ENCODE peak calls at places on chromosomes 16 and 17, in eight cellular contexts. U is AG10803, M is lung, G is AG09309, K is lower leg skin, Z is upper lobe of right lung, R is body of pancreas, A is HL-60. Y is an unnamed sample.

GRCh38 chr17:49630113-49630900 is 47.6 kb downstream of the SPOP start:
- DNase-seq in R (no peak), A (no peak), K (no peak), Z (no peak), U (no peak), G (no peak), M (no peak), Y (no peak)

GRCh38 chr17:4788807-4789700 is at the start of gene GLTPD2:
- DNase-seq in R (peak; percentile 19), M (no peak), Z (no peak), K (no peak), U (no peak), G (no peak), A (no peak), Y (no peak)

GRCh38 chr17:41594363-41594915 is 7.7 kb upstream of the KRT14 start:
- DNase-seq in A (no peak), R (no peak), K (no peak), M (no peak), G (no peak), U (no peak), Z (no peak), Y (no peak)

GRCh38 chr17:67546578-67547527 is 169.8 kb downstream of the PITPNC1 start:
- DNase-seq in M (peak; percentile 51), G (peak; percentile 7), K (no peak), A (no peak), R (peak; percentile 63), Z (peak; percentile 71), U (no peak), Y (no peak)

GRCh38 chr17:82213251-82214011 is 789 bp upstream of the CCDC57 start:
- DNase-seq in K (no peak), M (no peak), U (peak; percentile 82), A (no peak), R (no peak), Z (peak; percentile 86), G (no peak), Y (peak; percentile 61)

GRCh38 chr16:24070851-24071250 is 185.3 kb upstream of the CACNG3 start:
- DNase-seq in A (peak; percentile 34), K (no peak), Z (no peak), M (no peak), U (peak; percentile 3), G (no peak), R (peak; percentile 23), Y (no peak)

GRCh38 chr16:1011316-1012082 is 29.9 kb downstream of the SOX8 start:
- DNase-seq in M (no peak), U (no peak), G (no peak), R (no peak), Z (no peak), K (no peak), A (no peak), Y (no peak)

GRCh38 chr17:15264542-15264941 is 584 bp downstream of the PMP22 start:
- DNase-seq in R (peak; percentile 89), G (no peak), A (no peak), K (peak; percentile 41), M (no peak), Z (peak; percentile 79), U (no peak), Y (no peak)

GRCh38 chr16:47311738-47312505 is 148.9 kb downstream of the ITFG1 start:
- DNase-seq in A (no peak), G (no peak), K (no peak), U (peak; percentile 3), Z (no peak), R (no peak), M (no peak), Y (no peak)

GRCh38 chr17:71821512-71821911 is 299.3 kb upstream of the SOX9 start:
- DNase-seq in R (no peak), U (no peak), G (no peak), K (no peak), Z (no peak), M (no peak), A (no peak), Y (no peak)

GRCh38 chr16:67277999-67278772 is 1.1 kb upstream of the PLEKHG4 start:
- DNase-seq in R (no peak), A (no peak), Z (no peak), K (no peak), M (no peak), U (peak; percentile 84), G (peak; percentile 49), Y (no peak)

GRCh38 chr16:79628501-79628975 is 28.0 kb upstream of the MAF start:
- DNase-seq in R (no peak), G (no peak), K (no peak), Z (no peak), A (no peak), U (no peak), M (no peak), Y (peak; percentile 24)

GRCh38 chr17:45775576-45776011 is 8.5 kb upstream of the CRHR1 start:
- DNase-seq in G (no peak), K (no peak), M (peak; percentile 63), U (peak; percentile 12), Z (no peak), R (peak; percentile 93), A (no peak), Y (no peak)

GRCh38 chr17:82334622-82335394 is 1.2 kb upstream of the SECTM1 start:
- DNase-seq in A (no peak), Z (peak; percentile 69), G (no peak), U (no peak), K (no peak), R (no peak), M (no peak), Y (no peak)

GRCh38 chr17:74437702-74438101 is 5.8 kb downstream of the GPRC5C start:
- DNase-seq in A (no peak), R (no peak), G (no peak), Z (no peak), K (no peak), M (no peak), U (no peak), Y (no peak)

GRCh38 chr16:47110939-47111338 is 32.8 kb downstream of the NETO2 start:
- DNase-seq in A (no peak), K (no peak), G (no peak), R (no peak), M (no peak), Z (no peak), U (no peak), Y (no peak)

GRCh38 chr17:76707985-76708807 is 2.6 kb downstream of the MXRA7 start:
- DNase-seq in M (no peak), K (no peak), A (no peak), R (no peak), U (no peak), G (no peak), Z (no peak), Y (no peak)

GRCh38 chr17:76791053-76791980 is 53.4 kb downstream of the MFSD11 start:
- DNase-seq in R (peak; percentile 29), Z (no peak), A (peak; percentile 55), G (no peak), M (no peak), U (peak; percentile 60), K (no peak), Y (no peak)

GRCh38 chr17:28901866-28902818 is 737 bp downstream of the DHRS13 start:
- DNase-seq in R (no peak), M (peak; percentile 50), A (peak; percentile 58), G (no peak), K (no peak), U (peak; percentile 30), Z (peak; percentile 40), Y (no peak)

GRCh38 chr16:3259097-3259496 is 2.7 kb upstream of the MEFV start:
- DNase-seq in Z (no peak), K (peak; percentile 54), A (peak; percentile 96), M (peak; percentile 65), G (peak; percentile 72), U (peak; percentile 54), R (no peak), Y (no peak)

GRCh38 chr17:8162232-8162996 is at the start of gene VAMP2:
- DNase-seq in R (peak; percentile 80), Z (peak; percentile 93), K (peak; percentile 78), A (peak; percentile 37), G (no peak), U (peak; percentile 71), M (peak; percentile 75), Y (no peak)

GRCh38 chr17:8164815-8165131 is 2.0 kb upstream of the VAMP2 start:
- DNase-seq in M (no peak), G (no peak), A (no peak), R (no peak), U (no peak), K (no peak), Z (peak; percentile 51), Y (no peak)

GRCh38 chr17:8162997-8163977 is 539 bp upstream of the VAMP2 start:
- DNase-seq in R (no peak), K (no peak), M (no peak), G (no peak), Z (peak; percentile 75), A (no peak), U (no peak), Y (no peak)

GRCh38 chr17:8166731-8167130 is 4.0 kb upstream of the VAMP2 start:
- DNase-seq in K (no peak), U (no peak), A (no peak), G (no peak), M (no peak), R (no peak), Z (peak; percentile 44), Y (no peak)

GRCh38 chr17:8163978-8164814 is 1.4 kb upstream of the VAMP2 start:
- DNase-seq in Z (peak; percentile 83), M (peak; percentile 67), A (peak; percentile 88), G (no peak), U (peak; percentile 65), R (no peak), K (peak; percentile 79), Y (no peak)
- H3K4me3 ChIP-seq in Z (peak overlapping the region; percentile 9), M (no peak overlapping the region), A (no peak overlapping the region), G (no peak overlapping the region), U (peak overlapping the region; percentile 9), R (no peak overlapping the region), K (no peak overlapping the region), Y (no peak overlapping the region)

DNA sequence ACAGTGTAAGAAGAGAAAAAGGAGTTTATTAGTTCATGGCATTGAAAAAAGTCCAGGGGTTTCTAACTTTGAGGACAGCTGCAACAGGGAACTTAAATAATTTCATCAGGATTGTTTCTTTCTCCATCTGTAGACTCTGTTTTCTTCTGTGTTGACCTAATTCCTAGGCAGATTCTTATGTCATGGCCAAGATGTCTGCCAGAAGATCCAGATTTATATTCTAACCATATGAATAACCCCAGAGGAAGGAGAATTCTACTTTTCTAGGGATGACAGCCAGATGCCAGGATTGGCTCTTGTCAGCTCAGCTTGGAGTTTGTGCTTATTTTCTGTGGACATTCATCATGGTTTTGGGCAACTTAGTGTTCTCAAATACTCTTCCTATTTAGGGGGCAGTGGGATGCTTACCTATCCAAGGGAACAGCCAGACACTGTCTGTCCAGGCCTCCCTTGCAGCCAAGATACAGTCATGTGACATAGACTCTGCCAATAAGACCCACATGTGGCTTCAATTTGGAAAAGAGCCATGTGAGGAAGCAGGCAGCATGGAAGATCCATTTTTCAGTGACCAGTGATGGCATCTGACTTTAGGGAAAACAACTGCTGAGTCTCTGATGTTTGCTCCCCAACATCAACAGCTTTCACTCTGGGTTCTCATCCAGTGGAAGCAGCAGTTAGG is 18.2 kb downstream of the PCTP start:
- DNase-seq in Z (no peak), A (no peak), M (no peak), K (no peak), U (peak; percentile 65), R (no peak), G (no peak), Y (no peak)
- H3K4me3 ChIP-seq in Z (no peak overlapping the region), A (no peak overlapping the region), M (no peak overlapping the region), K (no peak overlapping the region), U (no peak overlapping the region), R (no peak overlapping the region), G (no peak overlapping the region), Y (no peak overlapping the region)

GRCh38 chr17:43026610-43027009 is 1.6 kb downstream of the RND2 start:
- DNase-seq in A (no peak), M (no peak), R (no peak), K (no peak), G (no peak), U (no peak), Z (no peak), Y (no peak)
- H3K4me3 ChIP-seq in A (no peak overlapping the region), M (no peak overlapping the region), R (no peak overlapping the region), K (no peak overlapping the region), G (no peak overlapping the region), U (no peak overlapping the region), Z (no peak overlapping the region), Y (no peak overlapping the region)

GRCh38 chr17:7215652-7216139 is 3.9 kb downstream of the DLG4 start:
- DNase-seq in U (no peak), K (no peak), Z (no peak), M (no peak), G (no peak), A (no peak), R (no peak), Y (no peak)
- H3K4me3 ChIP-seq in U (peak overlapping the region; percentile 72), K (no peak overlapping the region), Z (peak overlapping the region; percentile 51), M (no peak overlapping the region), G (peak overlapping the region; percentile 80), A (no peak overlapping the region), R (no peak overlapping the region), Y (peak overlapping the region; percentile 72)